ENCODE peak calls at places on chromosomes 11 and 22, in four cellular contexts. D is H1, N is SK-N-SH, S is WTC11. U is an unnamed sample.

GRCh38 chr22:27311666-27312566 is 489.6 kb downstream of the MN1 start:
- DNase-seq in D (peak), N (no peak), S (peak), U (no peak)

GRCh38 chr22:49340406-49340805 is 487.3 kb downstream of the BRD1 start:
- DNase-seq in D (no peak), N (no peak), S (no peak), U (no peak)

GRCh38 chr22:45645150-45645525 is 26.5 kb upstream of the ATXN10 start:
- DNase-seq in D (peak), N (no peak), S (no peak), U (no peak)

GRCh38 chr11:118071416-118072030 is 5.4 kb upstream of the TMPRSS4 start:
- DNase-seq in D (no peak), N (no peak), S (no peak), U (no peak)

GRCh38 chr11:33329705-33330329 is 72.6 kb downstream of the HIPK3 start:
- DNase-seq in D (no peak), N (peak), S (peak), U (peak)

GRCh38 chr11:3128356-3129180 is 36.5 kb downstream of the OSBPL5 start:
- DNase-seq in D (no peak), N (no peak), S (no peak), U (no peak)

GRCh38 chr11:75946531-75947530 is 131.8 kb downstream of the UVRAG start:
- DNase-seq in D (no peak), N (no peak), S (no peak), U (no peak)

GRCh38 chr22:36327922-36328551 is 59.7 kb downstream of the MYH9 start:
- DNase-seq in D (no peak), N (no peak), S (no peak), U (no peak)

GRCh38 chr11:43508511-43508918 is 149.8 kb downstream of the TTC17 start:
- DNase-seq in D (no peak), N (no peak), S (no peak), U (no peak)

GRCh38 chr11:11071483-11071882 is 213.6 kb upstream of the ZBED5 start:
- DNase-seq in D (no peak), N (no peak), S (no peak), U (no peak)

GRCh38 chr11:11976476-11977187 is 31.8 kb downstream of the DKK3 start:
- DNase-seq in D (peak), N (no peak), S (no peak), U (no peak)

GRCh38 chr22:50019316-50019715 is 6.8 kb upstream of the IL17REL start:
- DNase-seq in D (no peak), N (no peak), S (no peak), U (no peak)

GRCh38 chr22:27011131-27011530 is 353.7 kb downstream of the MIAT start:
- DNase-seq in D (no peak), N (no peak), S (no peak), U (no peak)

GRCh38 chr22:41966607-41967240 is 2.5 kb upstream of the SEPTIN3 start:
- DNase-seq in D (peak), N (peak), S (peak), U (peak)

GRCh38 chr11:13329670-13330401 is 52.2 kb downstream of the BMAL1 start:
- DNase-seq in D (no peak), N (peak), S (no peak), U (no peak)
- TF ChIP-seq TEAD4 in D (no peak), N (no peak), S (no peak), U (no peak)

GRCh38 chr22:46844606-46845210 is 82.3 kb downstream of the TBC1D22A start:
- DNase-seq in D (peak), N (no peak), S (no peak), U (no peak)

GRCh38 chr22:46845281-46846153 is 83.1 kb downstream of the TBC1D22A start:
- DNase-seq in D (no peak), N (peak), S (no peak), U (no peak)

GRCh38 chr22:46848227-46848626 is 85.8 kb downstream of the TBC1D22A start:
- DNase-seq in D (peak), N (no peak), S (no peak), U (no peak)

GRCh38 chr22:46846832-46847355 is 84.4 kb downstream of the TBC1D22A start:
- DNase-seq in D (peak), N (no peak), S (no peak), U (no peak)

GRCh38 chr22:46846154-46846831 is 83.8 kb downstream of the TBC1D22A start:
- DNase-seq in D (no peak), N (no peak), S (no peak), U (no peak)
- TF ChIP-seq TEAD4 in D (no peak), N (no peak), S (no peak), U (no peak)

GRCh38 chr11:61609000-61609969 is 28.4 kb upstream of the SYT7 start:
- DNase-seq in D (no peak), N (no peak), S (no peak), U (no peak)
- TF ChIP-seq TEAD4 in D (no peak), N (no peak), S (no peak), U (no peak)

DNA sequence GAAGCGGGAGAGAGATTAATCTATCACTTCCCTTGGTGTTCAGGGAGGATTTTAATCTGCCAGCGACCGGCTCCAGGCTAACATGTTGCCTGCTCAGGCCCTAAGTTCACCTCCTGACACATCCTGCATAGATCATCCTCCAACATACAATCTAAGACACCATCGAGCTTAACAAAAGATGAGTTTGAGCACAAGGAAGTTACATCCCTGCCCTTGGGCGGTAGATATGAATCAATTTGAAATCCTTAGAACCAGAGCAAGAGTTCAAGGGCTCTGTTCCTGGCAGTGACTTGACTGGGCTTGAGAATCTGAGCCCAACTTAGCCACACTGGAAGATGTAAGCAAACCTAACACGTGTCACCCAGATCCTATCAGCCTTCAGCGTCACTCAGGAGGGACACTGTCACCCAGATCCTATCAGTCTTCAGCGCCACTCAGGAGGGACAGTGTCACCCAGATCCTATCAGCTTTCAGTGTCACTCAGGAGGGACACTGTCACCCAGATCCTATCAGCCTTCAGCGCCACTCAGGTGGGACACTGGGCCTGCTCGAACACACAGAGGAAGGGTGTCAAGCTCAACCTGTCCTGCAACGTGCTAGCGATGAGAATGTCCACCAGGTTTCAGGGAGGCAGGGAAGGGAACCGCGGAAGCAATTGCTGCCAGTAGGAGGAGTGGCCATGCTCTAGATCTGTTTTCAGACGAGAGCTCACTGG is 32.7 kb upstream of the CTSD start:
- DNase-seq in D (no peak), N (no peak), S (no peak), U (no peak)
- TF ChIP-seq TEAD4 in D (no peak), N (no peak), S (no peak), U (no peak)